ENCODE peak calls at places on chromosomes 7 and 10, in five cellular contexts. F is HTR-8/SVneo; D is stimulated activated CD8-positive, alpha-beta memory T cell treated with anti-CD3 and anti-CD28 coated beads, Interleukin-7, amount 100 ng/mL, for 1 hour; I is HT1080; J is non-pigmented ciliary epithelial cell. K is an unnamed sample.

GRCh38 chr10:102616071-102616770 is 28.1 kb upstream of the TRIM8 start:
- DNase-seq in F (no peak), I (no peak), J (no peak), D (no peak), K (no peak)

GRCh38 chr10:69500864-69501468 is 49.7 kb downstream of the TSPAN15 start:
- DNase-seq in I (no peak), J (no peak), F (no peak), D (no peak), K (no peak)

GRCh38 chr10:132630666-132631347 is 93.2 kb downstream of the INPP5A start:
- DNase-seq in I (no peak), D (no peak), J (no peak), F (no peak), K (no peak)

GRCh38 chr7:184768-185264 is 7.6 kb upstream of the FAM20C start:
- DNase-seq in D (no peak), F (no peak), J (no peak), I (no peak), K (no peak)

GRCh38 chr7:22356010-22356854 is 722 bp downstream of the RAPGEF5 start:
- DNase-seq in D (no peak), I (no peak), J (no peak), F (no peak), K (no peak)

GRCh38 chr10:113965683-113966082 is 78.0 kb upstream of the ADRB1 start:
- DNase-seq in F (no peak), I (no peak), D (no peak), J (no peak), K (no peak)

GRCh38 chr10:66837335-66837734 is 88.5 kb upstream of the LRRTM3 start:
- DNase-seq in D (no peak), I (no peak), F (no peak), J (no peak), K (peak)

GRCh38 chr7:51009716-51010496 is 227.2 kb upstream of the GRB10 start:
- DNase-seq in J (no peak), D (no peak), F (no peak), I (peak), K (no peak)

GRCh38 chr7:70178787-70179186 is 580.5 kb downstream of the AUTS2 start:
- DNase-seq in I (peak), F (peak), D (no peak), J (no peak), K (no peak)